ENCODE peak calls at places on chromosomes 6 and 20, in five cellular contexts. U is T-helper 1 cell; R is activated CD4-positive, alpha-beta T cell treated with anti-CD3 and anti-CD28 coated beads, Interleukin-2, amount 50 U/mL, for 1 hour; G is left ventricle myocardium inferior; V is NAMALWA. O is an unnamed sample.

GRCh38 chr6:98041921-98042320 is 758.9 kb upstream of the MMS22L start:
- DNase-seq in U (no peak), R (no peak), G (no peak), V (no peak), O (no peak)

GRCh38 chr6:169172946-169173345 is 80.7 kb downstream of the THBS2 start:
- DNase-seq in U (no peak), R (no peak), G (no peak), V (no peak), O (no peak)

GRCh38 chr6:16420715-16421461 is 182.5 kb downstream of the GMPR start:
- DNase-seq in U (no peak), R (peak), G (no peak), V (peak), O (peak)

GRCh38 chr20:22796465-22797077 is 212.2 kb upstream of the FOXA2 start:
- DNase-seq in U (no peak), R (no peak), G (no peak), V (no peak), O (no peak)

GRCh38 chr20:3687655-3688054 is 5.8 kb upstream of the ADAM33 start:
- DNase-seq in U (no peak), R (no peak), G (no peak), V (no peak), O (no peak)

GRCh38 chr6:105783333-105783945 is 302.7 kb upstream of the PRDM1 start:
- DNase-seq in U (no peak), R (no peak), G (no peak), V (no peak), O (no peak)

GRCh38 chr6:22149081-22149480 is 147.8 kb downstream of the PRL start:
- DNase-seq in U (no peak), R (no peak), G (no peak), V (no peak), O (no peak)

GRCh38 chr6:112701201-112701600 is 354.1 kb downstream of the RFPL4B start:
- DNase-seq in U (no peak), R (no peak), G (no peak), V (no peak), O (no peak)

GRCh38 chr20:13839421-13840092 is 54.7 kb downstream of the NDUFAF5 start:
- DNase-seq in U (no peak), R (no peak), G (no peak), V (no peak), O (no peak)

O was measured in effector memory CD8-positive, alpha-beta T cell.